ENCODE peak calls at places on chromosomes 1 and 21, in ten cellular contexts. E is prostate gland, D is breast epithelium, N is sigmoid colon, G is H1, U is spleen, A is HL-60, F is stomach, S is GM12892, K is GM12891. J is an unnamed sample.

GRCh38 chr1:113303252-113303651 is 87.1 kb upstream of the MAGI3 start:
- DNase-seq in U (no peak), K (no peak), G (no peak), D (no peak), A (no peak), E (no peak), N (no peak), F (no peak), S (no peak), J (peak; percentile 32)

GRCh38 chr1:232718928-232719927 is 86.0 kb upstream of the MAP10 start:
- DNase-seq in D (no peak), A (no peak), K (no peak), S (no peak), N (no peak), G (no peak), U (no peak), E (no peak), F (no peak), J (no peak)

GRCh38 chr21:46264046-46264689 is 21.2 kb downstream of the MCM3AP start:
- DNase-seq in S (no peak), E (no peak), D (no peak), F (no peak), G (no peak), U (no peak), A (peak; percentile 41), K (no peak), N (no peak), J (no peak)

GRCh38 chr1:99456536-99456935 is 189.4 kb upstream of the PALMD start:
- DNase-seq in D (no peak), S (no peak), F (no peak), G (no peak), U (no peak), K (no peak), E (no peak), A (no peak), N (no peak), J (no peak)

GRCh38 chr1:39692152-39693064 is 1.2 kb upstream of the HPCAL4 start:
- DNase-seq in F (peak; percentile 51), E (no peak), S (no peak), A (no peak), U (no peak), G (no peak), K (no peak), N (no peak), D (no peak), J (peak; percentile 90)

GRCh38 chr1:1889847-1890505 is 911 bp downstream of the GNB1 start:
- DNase-seq in D (no peak), F (peak; percentile 62), S (peak; percentile 62), G (no peak), A (peak; percentile 85), K (no peak), N (no peak), U (peak; percentile 95), E (no peak), J (peak; percentile 72)

GRCh38 chr1:231558711-231559205 is 30.3 kb downstream of the TSNAX start:
- DNase-seq in U (no peak), F (no peak), N (no peak), S (no peak), G (no peak), D (no peak), K (no peak), E (no peak), A (no peak), J (no peak)

GRCh38 chr1:162632234-162632666 is at the start of gene DDR2:
- DNase-seq in A (no peak), K (no peak), D (peak; percentile 56), F (peak; percentile 46), E (no peak), S (no peak), U (no peak), G (no peak), N (peak; percentile 94), J (peak; percentile 45)

GRCh38 chr1:39105841-39106765 is 80.0 kb downstream of the NDUFS5 start:
- DNase-seq in S (no peak), A (no peak), K (no peak), F (peak; percentile 60), D (no peak), G (no peak), U (peak; percentile 82), N (peak; percentile 81), E (peak; percentile 35), J (peak; percentile 62)

GRCh38 chr1:82225407-82226197 is 424.9 kb downstream of the ADGRL2 start:
- DNase-seq in S (no peak), E (no peak), A (peak; percentile 32), D (no peak), F (no peak), K (no peak), N (no peak), U (no peak), G (no peak), J (no peak)

GRCh38 chr1:223482766-223483165 is 89.6 kb downstream of the CCDC185 start:
- DNase-seq in F (no peak), K (no peak), E (no peak), U (no peak), A (no peak), D (no peak), G (no peak), S (no peak), N (no peak), J (no peak)

GRCh38 chr21:39009587-39010225 is 173.5 kb downstream of the PSMG1 start:
- DNase-seq in S (no peak), G (no peak), K (no peak), N (no peak), E (no peak), U (no peak), F (no peak), D (no peak), A (no peak), J (no peak)

GRCh38 chr1:10733967-10734366 is 62.5 kb downstream of the CASZ1 start:
- DNase-seq in N (no peak), A (no peak), S (peak; percentile 64), K (peak; percentile 53), G (no peak), U (no peak), D (no peak), E (no peak), F (no peak), J (no peak)

GRCh38 chr21:43767980-43768867 is 7.9 kb downstream of the CSTB start:
- DNase-seq in K (no peak), E (no peak), F (peak; percentile 74), A (peak; percentile 46), U (no peak), G (no peak), N (no peak), D (no peak), S (no peak), J (peak; percentile 56)

GRCh38 chr21:28810826-28811524 is 181.7 kb downstream of the LTN1 start:
- DNase-seq in K (no peak), G (no peak), F (no peak), A (no peak), S (no peak), N (no peak), E (no peak), U (no peak), D (no peak), J (no peak)

GRCh38 chr21:28804089-28804670 is 188.5 kb downstream of the LTN1 start:
- DNase-seq in F (no peak), A (no peak), K (no peak), S (no peak), G (no peak), D (no peak), N (no peak), U (no peak), E (no peak), J (no peak)

GRCh38 chr21:28799926-28800325 is 192.8 kb downstream of the LTN1 start:
- DNase-seq in G (no peak), A (no peak), F (no peak), K (no peak), S (no peak), E (no peak), D (no peak), N (peak; percentile 72), U (no peak), J (no peak)

GRCh38 chr21:28801906-28802305 is 190.8 kb downstream of the LTN1 start:
- DNase-seq in K (no peak), U (no peak), E (no peak), S (no peak), N (no peak), A (no peak), F (no peak), D (no peak), G (no peak), J (no peak)

GRCh38 chr21:28805885-28806284 is 186.8 kb downstream of the LTN1 start:
- DNase-seq in S (no peak), F (no peak), D (no peak), G (no peak), E (no peak), K (no peak), A (no peak), N (no peak), U (no peak), J (no peak)
- TF ChIP-seq POLR2AphosphoS5 in S (no peak), F (peak; percentile 38), D (no peak), G (no peak), E (no peak), K (no peak), A (no peak), N (no peak), U (no peak), J (no peak)

DNA sequence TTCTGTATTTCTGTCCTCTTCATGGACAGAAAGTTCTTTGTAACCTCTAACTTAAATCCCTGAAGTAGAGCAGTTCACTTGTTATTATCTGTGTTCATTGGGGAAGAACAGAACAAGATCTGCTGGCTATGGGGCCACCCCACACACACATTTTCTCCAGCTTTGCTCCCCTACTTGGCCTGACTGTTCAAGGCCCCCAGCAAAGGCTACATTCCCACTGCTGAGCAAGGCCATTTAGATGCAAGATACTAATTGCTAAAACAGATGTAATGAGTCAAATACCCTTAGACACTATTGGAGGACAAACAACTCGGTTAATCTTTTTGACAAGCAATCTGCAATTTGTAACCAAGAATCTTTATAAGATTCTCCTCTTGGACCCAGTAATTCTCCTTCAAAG is 67.7 kb downstream of the NAV1 start:
- DNase-seq in E (no peak), N (no peak), F (no peak), A (no peak), K (no peak), D (no peak), U (peak; percentile 1), S (no peak), G (no peak), J (no peak)
- TF ChIP-seq POLR2AphosphoS5 in E (no peak), N (peak; percentile 39), F (no peak), A (no peak), K (no peak), D (no peak), U (no peak), S (no peak), G (no peak), J (no peak)

DNA sequence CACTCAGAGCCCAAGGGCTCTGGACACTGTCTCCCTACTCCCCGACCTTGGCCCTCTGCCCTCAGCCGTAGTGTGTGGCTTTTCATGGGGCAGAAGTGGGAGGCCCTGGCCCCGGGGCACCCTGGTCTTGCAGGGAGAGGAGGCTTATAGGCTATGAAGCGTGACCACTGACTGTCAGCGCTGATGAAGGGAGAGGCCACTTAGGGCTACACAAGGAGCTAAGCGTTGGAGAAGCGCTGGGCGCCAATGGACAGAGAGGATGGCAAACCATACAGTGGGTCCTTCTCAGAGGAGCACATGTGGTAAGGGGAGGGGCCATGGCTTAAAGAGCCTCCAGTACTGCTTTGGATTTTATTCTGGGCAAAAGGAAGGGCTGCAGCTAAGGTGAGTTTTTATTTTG is 7.9 kb downstream of the CRABP2 start:
- DNase-seq in U (no peak), G (no peak), N (no peak), F (no peak), K (no peak), D (no peak), A (no peak), E (no peak), S (no peak), J (no peak)
- TF ChIP-seq POLR2AphosphoS5 in U (no peak), G (no peak), N (no peak), F (no peak), K (no peak), D (no peak), A (no peak), E (no peak), S (no peak), J (no peak)

GRCh38 chr1:5822726-5823125 is 169.5 kb downstream of the NPHP4 start:
- DNase-seq in G (no peak), U (no peak), E (no peak), N (no peak), S (no peak), F (no peak), D (no peak), A (no peak), K (no peak), J (no peak)
- TF ChIP-seq POLR2AphosphoS5 in G (no peak), U (no peak), E (no peak), N (no peak), S (no peak), F (no peak), D (no peak), A (no peak), K (no peak), J (no peak)